ENCODE peak calls at places on chromosomes 16 and 17, in four cellular contexts. One of them, this sample, is unnamed.

GRCh38 chr16:25051446-25052160 is 36.4 kb upstream of the ARHGAP17 start:
- DNase-seq in GM13976: no peak
- DNase-seq in EL: peak; percentile 71
- DNase-seq in tibial nerve: no peak
- DNase-seq in this sample: no peak

GRCh38 chr17:50198026-50198669 is 3.3 kb downstream of the COL1A1 start:
- DNase-seq in EL: peak; percentile 80
- DNase-seq in tibial nerve: peak; percentile 86
- DNase-seq in GM13976: peak; percentile 75
- DNase-seq in this sample: peak; percentile 67

GRCh38 chr16:19136549-19137196 is 22.9 kb downstream of the ITPRIPL2 start:
- DNase-seq in EL: no peak
- DNase-seq in GM13976: no peak
- DNase-seq in tibial nerve: peak; percentile 50
- DNase-seq in this sample: no peak

GRCh38 chr17:7862692-7863437 is 5.1 kb downstream of the CYB5D1 start:
- DNase-seq in GM13976: no peak
- DNase-seq in tibial nerve: peak; percentile 71
- DNase-seq in EL: peak; percentile 59
- DNase-seq in this sample: peak; percentile 34

GRCh38 chr17:17029938-17030337 is 12.3 kb upstream of the MPRIP start:
- DNase-seq in GM13976: no peak
- DNase-seq in EL: no peak
- DNase-seq in tibial nerve: no peak
- DNase-seq in this sample: no peak

GRCh38 chr17:41705271-41705991 is 6.7 kb upstream of the GAST start:
- DNase-seq in tibial nerve: no peak
- DNase-seq in EL: peak; percentile 59
- DNase-seq in GM13976: no peak
- DNase-seq in this sample: no peak

GRCh38 chr17:17254026-17254425 is 17.1 kb upstream of the FLCN start:
- DNase-seq in EL: no peak
- DNase-seq in tibial nerve: no peak
- DNase-seq in GM13976: no peak
- DNase-seq in this sample: no peak

GRCh38 chr16:89142474-89143197 is 28.9 kb upstream of the CDH15 start:
- DNase-seq in GM13976: no peak
- DNase-seq in EL: no peak
- DNase-seq in tibial nerve: no peak
- DNase-seq in this sample: no peak

GRCh38 chr17:74499992-74500391 is 31.3 kb downstream of the CD300LB start:
- DNase-seq in tibial nerve: no peak
- DNase-seq in EL: no peak
- DNase-seq in GM13976: no peak
- DNase-seq in this sample: no peak

GRCh38 chr17:28728364-28729200 is at the start of gene NEK8:
- DNase-seq in EL: peak; percentile 96
- DNase-seq in GM13976: peak; percentile 89
- DNase-seq in tibial nerve: peak; percentile 99
- DNase-seq in this sample: peak; percentile 89